ENCODE peak calls at places on chromosomes 6 and 20, in eight cellular contexts. M, S, D, J, A, F, Z and W are unnamed samples.

GRCh38 chr6:32655311-32655710 is 11.1 kb downstream of the HLA-DQB1 start:
- DNase-seq in M (no peak), S (no peak), D (no peak), J (no peak), A (no peak), F (no peak), Z (no peak), W (no peak)

GRCh38 chr20:58991720-58992119 is 10.7 kb downstream of the NELFCD start:
- DNase-seq in M (no peak), S (no peak), D (no peak), J (no peak), A (no peak), F (no peak), Z (no peak), W (no peak)

GRCh38 chr6:36358235-36358915 is 21.7 kb upstream of the BNIP5 start:
- DNase-seq in M (peak; percentile 88), S (no peak), D (peak; percentile 87), J (no peak), A (no peak), F (no peak), Z (no peak), W (no peak)

GRCh38 chr20:58987790-58988564 is 6.9 kb downstream of the NELFCD start:
- DNase-seq in M (no peak), S (no peak), D (no peak), J (no peak), A (no peak), F (no peak), Z (no peak), W (no peak)

GRCh38 chr6:53611342-53611741 is 54.2 kb downstream of the KLHL31 start:
- DNase-seq in M (peak; percentile 14), S (no peak), D (peak; percentile 21), J (no peak), A (no peak), F (no peak), Z (no peak), W (no peak)

GRCh38 chr20:23773579-23773978 is 22.8 kb upstream of the CST1 start:
- DNase-seq in M (no peak), S (no peak), D (no peak), J (no peak), A (no peak), F (no peak), Z (no peak), W (no peak)

GRCh38 chr6:52189974-52190373 is 3.8 kb downstream of the IL17A start:
- DNase-seq in M (no peak), S (no peak), D (no peak), J (no peak), A (no peak), F (no peak), Z (no peak), W (no peak)

GRCh38 chr6:124028117-124028516 is 224.5 kb downstream of the NKAIN2 start:
- DNase-seq in M (no peak), S (no peak), D (no peak), J (no peak), A (no peak), F (no peak), Z (no peak), W (no peak)

GRCh38 chr20:33277471-33278441 is 5.3 kb upstream of the BPIFB1 start:
- DNase-seq in M (no peak), S (no peak), D (no peak), J (no peak), A (no peak), F (no peak), Z (no peak), W (no peak)

GRCh38 chr20:23995905-23996666 is 7.5 kb upstream of the GGTLC1 start:
- DNase-seq in M (no peak), S (peak; percentile 76), D (peak; percentile 4), J (peak; percentile 60), A (peak; percentile 64), F (no peak), Z (no peak), W (peak; percentile 31)

GRCh38 chr6:104566411-104566810 is 293.3 kb downstream of the HACE1 start:
- DNase-seq in M (peak; percentile 50), S (no peak), D (peak; percentile 58), J (no peak), A (no peak), F (no peak), Z (peak; percentile 0), W (no peak)

GRCh38 chr6:125747589-125748533 is 1.6 kb upstream of the HEY2 start:
- DNase-seq in M (no peak), S (peak; percentile 71), D (no peak), J (peak; percentile 36), A (peak; percentile 29), F (no peak), Z (no peak), W (no peak)

GRCh38 chr20:1209447-1210387 is 6.5 kb downstream of the C20orf202 start:
- DNase-seq in M (no peak), S (no peak), D (no peak), J (no peak), A (no peak), F (no peak), Z (no peak), W (no peak)

GRCh38 chr20:878511-879307 is 37.4 kb downstream of the ANGPT4 start:
- DNase-seq in M (no peak), S (no peak), D (peak; percentile 11), J (peak; percentile 63), A (peak; percentile 44), F (no peak), Z (no peak), W (peak; percentile 11)

GRCh38 chr6:43221046-43221773 is 8.1 kb downstream of the DNPH1 start:
- DNase-seq in M (peak; percentile 4), S (peak; percentile 34), D (peak; percentile 18), J (no peak), A (no peak), F (no peak), Z (no peak), W (peak; percentile 14)

GRCh38 chr6:109998159-109998785 is 20.2 kb downstream of the GPR6 start:
- DNase-seq in M (no peak), S (no peak), D (no peak), J (peak; percentile 8), A (no peak), F (no peak), Z (no peak), W (no peak)

GRCh38 chr6:106163446-106163965 is 77.4 kb downstream of the PRDM1 start:
- DNase-seq in M (peak; percentile 70), S (no peak), D (peak; percentile 81), J (peak; percentile 89), A (peak; percentile 74), F (no peak), Z (peak; percentile 21), W (peak; percentile 76)

GRCh38 chr6:156839591-156840001 is 62.4 kb downstream of the ARID1B start:
- DNase-seq in M (peak; percentile 64), S (no peak), D (peak; percentile 66), J (no peak), A (no peak), F (no peak), Z (no peak), W (peak; percentile 12)

GRCh38 chr6:33875696-33876095 is 71.9 kb upstream of the MLN start:
- DNase-seq in M (no peak), S (no peak), D (no peak), J (no peak), A (no peak), F (no peak), Z (no peak), W (no peak)

GRCh38 chr6:150352321-150353296 is 16.2 kb upstream of the IYD start:
- DNase-seq in M (peak; percentile 81), S (no peak), D (peak; percentile 86), J (no peak), A (no peak), F (peak; percentile 41), Z (peak; percentile 26), W (peak; percentile 87)

GRCh38 chr6:152316024-152316423 is 321.1 kb downstream of the SYNE1 start:
- DNase-seq in M (peak; percentile 68), S (no peak), D (peak; percentile 76), J (no peak), A (peak; percentile 20), F (peak; percentile 72), Z (no peak), W (peak; percentile 64)

GRCh38 chr6:158972241-158973233 is 27.5 kb downstream of the RSPH3 start:
- DNase-seq in M (peak; percentile 30), S (no peak), D (peak; percentile 43), J (peak; percentile 69), A (peak; percentile 77), F (no peak), Z (peak; percentile 24), W (peak; percentile 66)
- TF ChIP-seq CTCF in M (peak; percentile 35), S (peak; percentile 62), D (no peak), J (no peak), A (peak; percentile 96), F (no peak), Z (peak; percentile 19), W (peak; percentile 55)

GRCh38 chr6:146544783-146545182 is 1.1 kb downstream of the RAB32 start:
- DNase-seq in M (peak; percentile 59), S (no peak), D (peak; percentile 62), J (peak; percentile 31), A (no peak), F (no peak), Z (no peak), W (peak; percentile 38)
- H3K4me3 ChIP-seq in M (peak overlapping the region; percentile 85), S (peak overlapping the region; percentile 88), D (peak overlapping the region; percentile 62), J (peak overlapping the region; percentile 76), A (no peak overlapping the region), F (peak overlapping the region; percentile 85), Z (peak overlapping the region; percentile 82), W (peak overlapping the region; percentile 91)

GRCh38 chr20:50281831-50282591 is 91.4 kb downstream of the CEBPB start:
- DNase-seq in M (no peak), S (no peak), D (no peak), J (no peak), A (peak; percentile 27), F (no peak), Z (no peak), W (no peak)
- TF ChIP-seq CTCF in M (no peak), S (peak; percentile 16), D (no peak), J (peak; percentile 40), A (peak; percentile 66), F (no peak), Z (peak; percentile 31), W (peak; percentile 18)

GRCh38 chr20:57712851-57713504 is 3.2 kb upstream of the PMEPA1 start:
- DNase-seq in M (no peak), S (no peak), D (no peak), J (no peak), A (no peak), F (no peak), Z (no peak), W (no peak)

GRCh38 chr20:57709823-57710799 is at the start of gene PMEPA1:
- DNase-seq in M (peak; percentile 89), S (peak; percentile 97), D (peak; percentile 96), J (peak; percentile 88), A (peak; percentile 89), F (peak; percentile 67), Z (peak; percentile 58), W (peak; percentile 96)

GRCh38 chr20:57710841-57711240 is 1.0 kb upstream of the PMEPA1 start:
- DNase-seq in M (no peak), S (no peak), D (no peak), J (no peak), A (no peak), F (no peak), Z (no peak), W (no peak)

GRCh38 chr20:57711826-57712225 is 2.0 kb upstream of the PMEPA1 start:
- DNase-seq in M (no peak), S (no peak), D (no peak), J (no peak), A (no peak), F (no peak), Z (no peak), W (no peak)

DNA sequence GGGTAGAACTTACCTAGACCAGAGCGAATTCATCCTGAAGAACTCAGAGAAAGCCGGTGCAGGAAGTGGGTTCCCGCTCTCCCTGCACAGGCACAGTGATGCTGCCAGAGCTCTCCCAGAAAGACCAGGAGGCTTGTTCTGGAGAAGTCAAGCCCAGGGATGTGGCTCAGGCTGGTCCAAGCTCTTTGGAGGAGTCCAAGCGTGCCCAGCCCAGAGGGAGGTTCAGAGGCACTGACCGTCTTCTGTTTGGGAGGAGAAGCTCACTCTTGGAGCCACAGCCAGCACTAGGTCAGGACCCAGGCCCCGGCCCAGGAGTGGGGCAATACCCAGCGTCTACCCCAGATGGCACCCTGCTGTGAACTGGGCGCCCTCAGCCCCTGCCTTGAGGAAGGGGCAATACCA is 1.5 kb upstream of the PMEPA1 start:
- DNase-seq in M (no peak), S (no peak), D (no peak), J (no peak), A (no peak), F (no peak), Z (no peak), W (no peak)
- H3K4me3 ChIP-seq in M (peak overlapping the region; percentile 69), S (peak overlapping the region; percentile 95), D (no peak overlapping the region), J (no peak overlapping the region), A (peak overlapping the region; percentile 75), F (no peak overlapping the region), Z (no peak overlapping the region), W (no peak overlapping the region)